ENCODE peak calls at places on chromosomes 11 and 22, in six cellular contexts. O is kidney, T is AG09309, U is cardiac muscle cell, M is stomach, D is mammary epithelial cell. A is an unnamed sample.

GRCh38 chr11:100687630-100688395 is 725 bp downstream of the ARHGAP42 start:
- DNase-seq in O (peak; percentile 75), D (peak; percentile 79), U (peak; percentile 86), M (peak; percentile 48), T (peak; percentile 46), A (peak; percentile 66)

GRCh38 chr11:119094816-119095065 is 6.9 kb downstream of the DPAGT1 start:
- DNase-seq in M (peak; percentile 88), D (peak; percentile 76), O (peak; percentile 96), T (peak; percentile 59), U (peak; percentile 87), A (peak; percentile 83)

GRCh38 chr11:36075053-36075452 is 131.2 kb downstream of the LDLRAD3 start:
- DNase-seq in U (peak; percentile 82), D (peak; percentile 3), T (peak; percentile 76), M (no peak), O (no peak), A (no peak)

GRCh38 chr22:22111267-22111751 is 128.7 kb upstream of the TOP3B start:
- DNase-seq in M (no peak), U (peak; percentile 58), O (no peak), D (peak; percentile 98), T (no peak), A (no peak)

GRCh38 chr11:39569784-39570183 is 1889.7 kb downstream of the LRRC4C start:
- DNase-seq in M (no peak), D (no peak), O (no peak), T (no peak), U (no peak), A (no peak)

GRCh38 chr22:35510951-35511350 is 29.7 kb upstream of the RASD2 start:
- DNase-seq in T (no peak), M (no peak), U (no peak), D (no peak), O (no peak), A (no peak)

GRCh38 chr11:10942621-10943020 is 84.8 kb upstream of the ZBED5 start:
- DNase-seq in O (no peak), M (no peak), U (no peak), T (no peak), D (no peak), A (no peak)

GRCh38 chr11:84673753-84674152 is 953.4 kb downstream of the DLG2 start:
- DNase-seq in T (no peak), D (no peak), U (no peak), O (no peak), M (no peak), A (no peak)

GRCh38 chr22:48121984-48122383 is 1359.5 kb downstream of the TBC1D22A start:
- DNase-seq in T (no peak), U (no peak), O (no peak), M (no peak), D (no peak), A (no peak)

GRCh38 chr11:105045897-105046296 is 762 bp upstream of the CARD16 start:
- DNase-seq in O (no peak), M (no peak), D (no peak), U (no peak), T (no peak), A (no peak)

GRCh38 chr11:76740772-76741171 is 42.4 kb upstream of the TSKU start:
- DNase-seq in M (no peak), O (no peak), T (no peak), D (no peak), U (no peak), A (no peak)

GRCh38 chr22:35766654-35767580 is 49.2 kb downstream of the APOL5 start:
- DNase-seq in D (no peak), M (no peak), T (no peak), U (peak; percentile 60), O (no peak), A (peak; percentile 11)

GRCh38 chr11:78212586-78213371 is 24.1 kb downstream of the USP35 start:
- DNase-seq in T (no peak), U (peak; percentile 37), O (no peak), D (no peak), M (no peak), A (no peak)

GRCh38 chr11:48055292-48056132 is 75.2 kb downstream of the PTPRJ start:
- DNase-seq in T (no peak), U (peak; percentile 33), O (peak; percentile 72), D (peak; percentile 65), M (peak; percentile 72), A (no peak)

GRCh38 chr11:103326070-103326794 is 217.0 kb downstream of the DYNC2H1 start:
- DNase-seq in T (peak; percentile 46), U (peak; percentile 89), O (peak; percentile 71), M (no peak), D (peak; percentile 51), A (peak; percentile 65)

GRCh38 chr22:37340331-37341262 is 58.3 kb downstream of the CYTH4 start:
- DNase-seq in O (no peak), U (no peak), D (no peak), T (no peak), M (no peak), A (no peak)

GRCh38 chr22:40008726-40009125 is 14.0 kb downstream of the FAM83F start:
- DNase-seq in O (peak; percentile 27), M (no peak), T (no peak), U (no peak), D (peak; percentile 73), A (no peak)

GRCh38 chr11:6681949-6682348 is 1.2 kb downstream of the MRPL17 start:
- DNase-seq in U (peak; percentile 46), T (no peak), D (peak; percentile 16), O (no peak), M (no peak), A (peak; percentile 7)

GRCh38 chr11:34860034-34860433 is 56.1 kb downstream of the APIP start:
- DNase-seq in M (no peak), U (no peak), O (no peak), T (no peak), D (peak; percentile 44), A (no peak)

DNA sequence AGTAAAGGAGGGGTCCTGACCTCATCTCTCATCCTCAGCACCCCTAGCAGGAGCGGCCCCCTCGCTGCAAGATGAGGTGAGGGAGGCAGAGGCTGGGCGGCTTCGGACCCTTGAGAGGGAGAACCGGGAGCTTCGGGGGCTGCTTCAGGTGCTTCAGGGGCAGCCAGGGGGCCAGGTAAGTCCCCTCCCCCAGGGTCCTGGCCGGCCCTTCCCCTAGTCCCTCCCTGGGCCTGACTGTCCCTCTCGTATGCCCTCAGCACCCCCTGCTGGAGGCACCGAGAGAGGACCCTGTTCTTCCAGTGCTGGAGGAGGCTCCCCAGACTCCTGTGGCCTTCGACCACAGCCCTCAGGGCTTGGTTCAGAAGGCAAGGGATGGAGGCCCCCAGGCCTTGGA is 3.7 kb downstream of the CCDC88B start:
- DNase-seq in D (no peak), M (peak; percentile 44), U (no peak), T (no peak), O (no peak), A (no peak)
- TF ChIP-seq CTCF in D (peak; percentile 10), M (no peak), U (peak; percentile 22), T (no peak), O (no peak), A (no peak)

DNA sequence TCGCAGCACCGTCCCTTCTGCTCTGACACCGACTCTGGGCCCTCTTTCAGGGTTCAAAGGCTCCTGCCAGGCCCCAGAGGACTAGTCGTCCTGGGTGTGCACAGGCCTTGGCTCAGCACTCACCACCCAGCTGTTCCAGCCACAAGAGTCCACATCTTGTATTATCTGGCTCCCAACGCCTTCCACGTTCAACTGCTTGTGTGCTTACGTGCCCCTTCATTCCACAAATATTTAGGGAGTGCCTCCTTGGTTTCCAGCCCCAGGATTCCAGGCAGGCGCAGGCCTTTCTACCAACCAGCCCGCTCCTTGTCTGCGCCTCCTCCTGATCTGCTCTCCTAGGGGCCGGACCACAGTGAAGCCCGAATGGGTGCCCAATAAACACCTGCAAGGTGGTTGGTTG is 70.9 kb downstream of the SCUBE1 start:
- DNase-seq in M (no peak), O (no peak), D (no peak), U (peak; percentile 21), T (no peak), A (no peak)
- TF ChIP-seq CTCF in M (no peak), O (no peak), D (no peak), U (no peak), T (no peak), A (no peak)

GRCh38 chr22:29300807-29301601 is 5.4 kb upstream of the GAS2L1 start:
- DNase-seq in D (no peak), O (no peak), M (no peak), U (no peak), T (no peak), A (no peak)

GRCh38 chr22:29301716-29302401 is 4.6 kb upstream of the GAS2L1 start:
- DNase-seq in U (no peak), D (no peak), O (no peak), M (no peak), T (no peak), A (no peak)

GRCh38 chr22:29300467-29300806 is 6.0 kb upstream of the GAS2L1 start:
- DNase-seq in D (no peak), U (no peak), O (no peak), T (no peak), M (no peak), A (no peak)

GRCh38 chr22:29302402-29302680 is 4.1 kb upstream of the GAS2L1 start:
- DNase-seq in D (no peak), M (no peak), O (no peak), T (no peak), U (no peak), A (no peak)

DNA sequence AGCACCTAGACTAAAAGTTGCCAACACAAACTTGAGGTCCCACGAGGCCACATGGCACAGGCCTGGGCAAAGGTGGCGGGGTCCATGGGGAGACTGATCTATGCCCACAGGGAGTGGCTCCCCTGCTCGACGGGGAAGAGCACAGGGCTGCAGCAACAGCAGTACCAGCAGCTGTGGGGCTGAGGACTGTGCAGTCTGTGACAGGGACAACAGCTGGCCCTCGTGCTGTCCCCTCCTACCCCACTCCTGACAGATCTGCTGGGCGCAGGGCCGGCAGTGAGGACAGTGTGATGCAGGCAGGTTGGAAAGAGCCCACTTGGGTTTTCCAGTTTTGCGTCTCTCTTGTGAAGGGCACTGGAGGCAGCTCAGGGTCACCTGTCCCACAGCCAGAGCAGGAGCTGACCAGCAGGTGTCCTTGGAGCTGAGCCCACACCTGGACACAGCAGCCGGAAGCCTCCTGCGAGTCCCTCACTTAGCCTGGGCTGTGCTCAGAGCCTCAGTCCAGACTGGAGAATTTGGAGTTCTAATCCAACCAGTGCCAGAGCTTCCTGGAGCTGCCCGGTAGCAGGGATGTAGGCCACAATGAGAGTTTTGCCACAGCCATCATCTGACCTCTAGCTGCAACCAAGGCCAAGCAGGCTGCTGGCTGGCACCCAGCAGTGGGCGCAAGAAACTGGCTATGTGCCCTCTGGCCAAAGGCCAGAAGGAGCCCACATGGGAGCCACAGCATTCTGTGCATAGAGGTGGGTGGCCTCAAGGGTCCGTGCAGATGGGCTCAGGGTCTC is 3.6 kb upstream of the GAS2L1 start:
- DNase-seq in O (no peak), M (peak; percentile 64), U (peak; percentile 20), D (no peak), T (no peak), A (no peak)
- TF ChIP-seq CTCF in O (no peak), M (no peak), U (no peak), D (no peak), T (no peak), A (no peak)

GRCh38 chr11:8765294-8765693 is 82.7 kb downstream of the RPL27A start:
- DNase-seq in U (peak; percentile 65), T (no peak), M (no peak), D (peak; percentile 38), O (no peak), A (no peak)

GRCh38 chr11:8766043-8766992 is 83.7 kb downstream of the RPL27A start:
- DNase-seq in O (no peak), D (peak; percentile 39), T (no peak), M (peak; percentile 24), U (no peak), A (no peak)

GRCh38 chr11:8767466-8768142 is 85.0 kb downstream of the RPL27A start:
- DNase-seq in T (no peak), D (peak; percentile 84), U (no peak), M (peak; percentile 23), O (no peak), A (no peak)

GRCh38 chr11:8766993-8767374 is 84.4 kb downstream of the RPL27A start:
- DNase-seq in D (no peak), T (no peak), O (no peak), U (no peak), M (no peak), A (no peak)

GRCh38 chr11:8768625-8769333 is 86.2 kb downstream of the RPL27A start:
- DNase-seq in O (no peak), U (peak; percentile 56), M (peak; percentile 55), T (no peak), D (peak; percentile 66), A (no peak)
- TF ChIP-seq CTCF in O (peak; percentile 22), U (peak; percentile 26), M (peak; percentile 20), T (peak; percentile 47), D (peak; percentile 19), A (no peak)

A was measured in endothelial cell.